ENCODE peak calls at places on chromosomes 1 and 21, in nine cellular contexts. Z, Q, P, F, H, X, V, N and B are unnamed samples. For H3K4me1, the result is how much of the 10 kb centered on the place peaks cover.

GRCh38 chr1:97092824-97093223 is 371.2 kb downstream of the PTBP2 start:
- DNase-seq in N (no peak), F (no peak), P (no peak), X (no peak), Q (no peak), Z (no peak), V (no peak), H (no peak), B (no peak)

GRCh38 chr1:113369040-113369439 is 21.3 kb upstream of the MAGI3 start:
- DNase-seq in H (no peak), X (no peak), Z (no peak), P (no peak), V (no peak), F (no peak), N (no peak), Q (no peak), B (no peak)

GRCh38 chr1:103371234-103371633 is 154.3 kb upstream of the RNPC3 start:
- DNase-seq in X (no peak), H (no peak), F (no peak), V (peak), N (no peak), P (peak), Z (no peak), Q (no peak), B (peak)

GRCh38 chr1:71080178-71080781 is 555 bp downstream of the ZRANB2 start:
- DNase-seq in Q (no peak), F (no peak), H (no peak), N (no peak), Z (no peak), P (peak), V (peak), X (no peak), B (no peak)

GRCh38 chr1:56798053-56798471 is 21.1 kb downstream of the FYB2 start:
- DNase-seq in H (no peak), V (no peak), P (peak), X (no peak), F (no peak), N (no peak), Q (no peak), Z (no peak), B (no peak)

GRCh38 chr1:56473582-56474270 is 105.6 kb downstream of the PLPP3 start:
- DNase-seq in V (no peak), N (no peak), F (no peak), X (no peak), Z (no peak), P (no peak), H (no peak), Q (no peak), B (no peak)

GRCh38 chr1:7474786-7475502 is 296.2 kb upstream of the VAMP3 start:
- DNase-seq in N (no peak), V (no peak), X (no peak), F (no peak), H (no peak), P (no peak), Q (no peak), Z (no peak), B (no peak)

GRCh38 chr1:117359560-117360289 is 7.5 kb upstream of the MAN1A2 start:
- DNase-seq in F (no peak), N (no peak), X (no peak), H (no peak), P (no peak), Q (no peak), Z (no peak), V (no peak), B (no peak)

GRCh38 chr1:240234477-240235225 is 143.0 kb downstream of the FMN2 start:
- DNase-seq in H (no peak), N (no peak), F (no peak), Q (no peak), V (no peak), X (no peak), P (peak), Z (no peak), B (no peak)

GRCh38 chr1:200226268-200226968 is 183.4 kb downstream of the ZNF281 start:
- DNase-seq in X (no peak), V (no peak), Z (no peak), N (no peak), H (no peak), Q (no peak), F (no peak), P (peak), B (no peak)

GRCh38 chr1:194194724-194195123 is 1008.3 kb upstream of the B3GALT2 start:
- DNase-seq in X (no peak), Q (no peak), F (no peak), Z (no peak), H (no peak), N (no peak), P (no peak), V (no peak), B (no peak)

GRCh38 chr1:39538531-39539251 is 37.9 kb downstream of the PABPC4 start:
- DNase-seq in P (no peak), Q (no peak), X (no peak), V (no peak), Z (no peak), H (no peak), F (no peak), N (no peak), B (no peak)

GRCh38 chr21:36163780-36164426 is 7.3 kb downstream of the DOP1B start:
- DNase-seq in F (no peak), H (no peak), V (no peak), Q (no peak), P (no peak), X (no peak), Z (no peak), N (no peak), B (no peak)

GRCh38 chr1:46444466-46444865 is 45.2 kb upstream of the DMBX1 start:
- DNase-seq in V (no peak), X (no peak), Q (no peak), P (no peak), Z (no peak), H (no peak), N (no peak), F (no peak), B (no peak)

GRCh38 chr1:174051956-174052355 is 29.8 kb upstream of the RC3H1 start:
- DNase-seq in P (peak), X (no peak), F (no peak), H (peak), Z (no peak), Q (no peak), V (no peak), N (peak), B (peak)

GRCh38 chr1:62110198-62110817 is 84.3 kb upstream of the L1TD1 start:
- DNase-seq in Z (no peak), P (no peak), F (no peak), V (no peak), Q (no peak), N (no peak), X (no peak), H (no peak), B (no peak)

GRCh38 chr1:181350146-181350545 is 133.2 kb upstream of the CACNA1E start:
- DNase-seq in P (no peak), V (no peak), X (no peak), H (no peak), Z (no peak), Q (no peak), F (no peak), N (peak), B (no peak)

GRCh38 chr1:12167493-12168429 is 970 bp downstream of the TNFRSF1B start:
- DNase-seq in P (no peak), X (no peak), Q (no peak), Z (no peak), V (no peak), F (no peak), N (no peak), H (no peak), B (no peak)

GRCh38 chr1:161915051-161915503 is 108.6 kb downstream of the OLFML2B start:
- DNase-seq in N (no peak), F (no peak), X (no peak), Q (no peak), P (no peak), Z (no peak), H (no peak), V (no peak), B (no peak)
- H3K4me3 ChIP-seq in N (no peak), F (no peak), X (no peak), Q (no peak), P (no peak), Z (no peak), H (no peak), V (no peak), B (no peak)

DNA sequence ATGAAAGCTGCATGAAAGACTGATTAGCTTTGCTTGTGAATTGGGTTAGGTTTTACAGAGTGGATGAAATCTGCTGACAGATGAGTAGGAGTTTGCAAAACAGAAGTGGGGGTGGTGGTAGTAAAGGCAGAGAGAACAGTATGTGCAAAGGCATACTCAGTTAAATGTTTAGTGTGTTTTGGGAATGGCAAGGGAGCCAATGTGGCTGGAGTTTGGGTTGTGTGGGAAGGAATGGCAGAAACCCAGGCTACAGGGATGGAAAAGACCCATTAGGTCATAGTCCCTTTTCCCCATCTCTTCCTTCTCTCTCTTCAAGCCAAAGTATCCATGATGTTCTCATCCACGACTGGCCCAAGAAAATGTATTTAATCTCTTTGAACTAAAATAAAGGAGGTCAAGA is 362.2 kb upstream of the LYPLAL1 start:
- DNase-seq in Q (no peak), H (peak), P (peak), V (no peak), N (no peak), Z (no peak), X (no peak), F (no peak), B (no peak)
- H3K27ac ChIP-seq in Q (no peak), H (no peak), P (no peak), V (no peak), N (no peak), Z (peak), X (no peak), F (no peak), B (no peak)

DNA sequence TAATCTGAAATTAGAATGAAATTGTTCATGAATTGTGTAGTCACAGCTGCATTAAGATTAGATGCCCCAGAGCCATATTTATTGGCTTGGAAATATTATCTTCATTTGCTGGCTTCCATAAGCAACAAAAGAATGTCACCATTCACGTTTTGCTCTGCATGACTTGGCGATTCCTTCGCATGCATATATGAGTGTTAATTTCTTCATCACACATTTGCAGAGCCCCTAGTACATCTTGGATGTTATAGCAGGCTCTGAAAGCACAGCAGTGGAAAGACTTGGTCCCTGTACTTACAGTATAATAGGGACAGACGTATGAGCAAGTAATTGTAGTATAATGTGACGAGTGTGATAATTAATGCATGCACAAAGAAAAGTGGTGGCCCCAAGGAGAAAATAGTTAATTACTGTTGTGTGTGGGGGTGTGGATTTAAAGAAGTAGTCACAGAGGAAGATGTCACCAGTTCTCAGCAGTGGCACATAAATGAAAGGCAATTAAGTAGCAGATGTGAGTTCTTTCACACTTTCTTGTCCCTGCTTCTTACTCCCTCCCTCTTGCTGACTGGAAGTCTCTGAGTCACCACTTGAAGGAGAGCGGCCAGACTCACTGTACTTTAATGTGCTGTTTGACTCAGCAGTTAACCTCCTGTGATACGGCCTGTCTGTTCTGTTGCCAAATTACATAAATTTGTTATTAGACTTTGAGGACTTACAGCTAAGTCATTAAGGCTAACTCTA is 21.0 kb downstream of the S100A10 start:
- DNase-seq in N (no peak), Z (no peak), F (no peak), P (peak), X (no peak), H (no peak), V (peak), Q (no peak), B (no peak)
- H3K4me1 ChIP-seq in N (under half), Z (under half), F (under half), P (under half), X (under half), H (under half), V (half or more), Q (under half), B (under half)

GRCh38 chr1:234474375-234474774 is 4.6 kb downstream of the TARBP1 start:
- DNase-seq in N (no peak), H (no peak), X (no peak), Z (no peak), V (no peak), Q (no peak), P (no peak), F (no peak), B (no peak)

GRCh38 chr1:234475166-234475793 is 3.7 kb downstream of the TARBP1 start:
- DNase-seq in H (no peak), V (no peak), P (no peak), F (no peak), Q (no peak), N (no peak), Z (no peak), X (no peak), B (no peak)

GRCh38 chr1:234476172-234476571 is 2.8 kb downstream of the TARBP1 start:
- DNase-seq in P (no peak), H (no peak), F (no peak), V (no peak), Z (no peak), X (no peak), N (no peak), Q (no peak), B (no peak)

GRCh38 chr1:234477373-234478151 is 1.4 kb downstream of the TARBP1 start:
- DNase-seq in X (no peak), H (no peak), F (no peak), Z (no peak), Q (no peak), V (no peak), N (no peak), P (no peak), B (no peak)

GRCh38 chr1:234473123-234473522 is 5.9 kb downstream of the TARBP1 start:
- DNase-seq in V (no peak), P (no peak), Z (no peak), N (no peak), F (no peak), H (no peak), X (no peak), Q (no peak), B (no peak)
- H3K4me3 ChIP-seq in V (no peak), P (no peak), Z (no peak), N (no peak), F (no peak), H (no peak), X (no peak), Q (no peak), B (no peak)